ENCODE peak calls at places on chromosomes 5 and 9, in six cellular contexts. One of them, this sample, is unnamed.

GRCh38 chr9:3863114-3863528 is 337.3 kb upstream of the RFX3 start:
- DNase-seq in SK-N-SH: peak; percentile 35
- DNase-seq in H7: no peak
- DNase-seq in stomach: no peak
- DNase-seq in foreskin fibroblast: peak; percentile 96
- DNase-seq in left ventricle myocardium inferior: no peak
- DNase-seq in this sample: no peak

GRCh38 chr9:18360005-18360404 is 113.9 kb upstream of the ADAMTSL1 start:
- DNase-seq in SK-N-SH: no peak
- DNase-seq in H7: no peak
- DNase-seq in stomach: no peak
- DNase-seq in foreskin fibroblast: no peak
- DNase-seq in left ventricle myocardium inferior: no peak
- DNase-seq in this sample: no peak

GRCh38 chr5:1208743-1209551 is 7.6 kb downstream of the SLC6A19 start:
- DNase-seq in SK-N-SH: peak; percentile 79
- DNase-seq in H7: peak; percentile 74
- DNase-seq in stomach: peak; percentile 38
- DNase-seq in foreskin fibroblast: peak; percentile 34
- DNase-seq in left ventricle myocardium inferior: no peak
- DNase-seq in this sample: no peak

GRCh38 chr9:96383165-96383939 is at the start of gene SLC35D2:
- DNase-seq in SK-N-SH: peak; percentile 93
- DNase-seq in H7: peak; percentile 93
- DNase-seq in stomach: peak; percentile 75
- DNase-seq in foreskin fibroblast: peak; percentile 82
- DNase-seq in left ventricle myocardium inferior: peak; percentile 71
- DNase-seq in this sample: no peak

GRCh38 chr5:65951330-65951729 is 25.0 kb downstream of the ERBIN start:
- DNase-seq in SK-N-SH: no peak
- DNase-seq in H7: no peak
- DNase-seq in stomach: no peak
- DNase-seq in foreskin fibroblast: no peak
- DNase-seq in left ventricle myocardium inferior: no peak
- DNase-seq in this sample: no peak

GRCh38 chr5:132466453-132467291 is 23.9 kb downstream of the IRF1 start:
- DNase-seq in SK-N-SH: no peak
- DNase-seq in H7: no peak
- DNase-seq in stomach: peak; percentile 51
- DNase-seq in foreskin fibroblast: peak; percentile 33
- DNase-seq in left ventricle myocardium inferior: peak; percentile 46
- DNase-seq in this sample: no peak

GRCh38 chr5:32531885-32532520 is 53.4 kb upstream of the SUB1 start:
- DNase-seq in SK-N-SH: no peak
- DNase-seq in H7: peak; percentile 38
- DNase-seq in stomach: no peak
- DNase-seq in foreskin fibroblast: peak; percentile 75
- DNase-seq in left ventricle myocardium inferior: no peak
- DNase-seq in this sample: peak; percentile 38

GRCh38 chr5:39341934-39342333 is 22.4 kb downstream of the C9 start:
- DNase-seq in SK-N-SH: no peak
- DNase-seq in H7: no peak
- DNase-seq in stomach: no peak
- DNase-seq in foreskin fibroblast: no peak
- DNase-seq in left ventricle myocardium inferior: no peak
- DNase-seq in this sample: no peak

GRCh38 chr9:6232546-6232945 is 16.9 kb downstream of the IL33 start:
- DNase-seq in SK-N-SH: no peak
- DNase-seq in H7: no peak
- DNase-seq in stomach: no peak
- DNase-seq in foreskin fibroblast: no peak
- DNase-seq in left ventricle myocardium inferior: no peak
- DNase-seq in this sample: no peak

GRCh38 chr9:113409883-113410206 is 630 bp downstream of the POLE3 start:
- DNase-seq in SK-N-SH: no peak
- DNase-seq in H7: no peak
- DNase-seq in stomach: peak; percentile 29
- DNase-seq in foreskin fibroblast: no peak
- DNase-seq in left ventricle myocardium inferior: no peak
- DNase-seq in this sample: no peak

GRCh38 chr5:76367623-76368366 is 35.3 kb upstream of the IQGAP2 start:
- DNase-seq in SK-N-SH: no peak
- DNase-seq in H7: no peak
- DNase-seq in stomach: no peak
- DNase-seq in foreskin fibroblast: peak; percentile 4
- DNase-seq in left ventricle myocardium inferior: no peak
- DNase-seq in this sample: no peak

GRCh38 chr5:31449175-31449574 is 82.7 kb downstream of the DROSHA start:
- DNase-seq in SK-N-SH: no peak
- DNase-seq in H7: no peak
- DNase-seq in stomach: no peak
- DNase-seq in foreskin fibroblast: peak; percentile 10
- DNase-seq in left ventricle myocardium inferior: no peak
- DNase-seq in this sample: no peak

GRCh38 chr5:113047234-113047633 is 70.6 kb downstream of the DCP2 start:
- DNase-seq in SK-N-SH: no peak
- DNase-seq in H7: no peak
- DNase-seq in stomach: no peak
- DNase-seq in foreskin fibroblast: peak; percentile 10
- DNase-seq in left ventricle myocardium inferior: no peak
- DNase-seq in this sample: peak; percentile 33

GRCh38 chr5:179271301-179271650 is 74.0 kb downstream of the ADAMTS2 start:
- DNase-seq in SK-N-SH: peak; percentile 33
- DNase-seq in H7: no peak
- DNase-seq in stomach: no peak
- DNase-seq in foreskin fibroblast: no peak
- DNase-seq in left ventricle myocardium inferior: no peak
- DNase-seq in this sample: no peak

GRCh38 chr5:177447611-177448243 is 1.1 kb downstream of the PRR7 start:
- DNase-seq in SK-N-SH: peak; percentile 77
- DNase-seq in H7: peak; percentile 89
- DNase-seq in stomach: peak; percentile 54
- DNase-seq in foreskin fibroblast: peak; percentile 90
- DNase-seq in left ventricle myocardium inferior: no peak
- DNase-seq in this sample: peak; percentile 85

GRCh38 chr5:179237770-179238627 is 107.3 kb downstream of the ADAMTS2 start:
- DNase-seq in SK-N-SH: no peak
- DNase-seq in H7: no peak
- DNase-seq in stomach: no peak
- DNase-seq in foreskin fibroblast: no peak
- DNase-seq in left ventricle myocardium inferior: no peak
- DNase-seq in this sample: no peak

GRCh38 chr5:161030219-161030618 is 178.2 kb upstream of the ATP10B start:
- DNase-seq in SK-N-SH: no peak
- DNase-seq in H7: no peak
- DNase-seq in stomach: no peak
- DNase-seq in foreskin fibroblast: no peak
- DNase-seq in left ventricle myocardium inferior: no peak
- DNase-seq in this sample: no peak

GRCh38 chr9:70392189-70392588 is 22.3 kb downstream of the KLF9 start:
- DNase-seq in SK-N-SH: peak; percentile 34
- DNase-seq in H7: no peak
- DNase-seq in stomach: no peak
- DNase-seq in foreskin fibroblast: peak; percentile 41
- DNase-seq in left ventricle myocardium inferior: no peak
- DNase-seq in this sample: no peak

GRCh38 chr5:125190232-125191051 is 444.0 kb upstream of the ZNF608 start:
- DNase-seq in SK-N-SH: peak; percentile 40
- DNase-seq in H7: no peak
- DNase-seq in stomach: no peak
- DNase-seq in foreskin fibroblast: peak; percentile 88
- DNase-seq in left ventricle myocardium inferior: no peak
- DNase-seq in this sample: no peak

GRCh38 chr5:18465833-18466681 is 831.8 kb downstream of the TAF11L14 start:
- DNase-seq in SK-N-SH: peak; percentile 51
- DNase-seq in H7: peak; percentile 52
- DNase-seq in stomach: peak; percentile 49
- DNase-seq in foreskin fibroblast: peak; percentile 2
- DNase-seq in left ventricle myocardium inferior: no peak
- DNase-seq in this sample: peak; percentile 39

GRCh38 chr5:103621548-103621930 is 59.0 kb upstream of the NUDT12 start:
- DNase-seq in SK-N-SH: no peak
- DNase-seq in H7: no peak
- DNase-seq in stomach: no peak
- DNase-seq in foreskin fibroblast: no peak
- DNase-seq in left ventricle myocardium inferior: no peak
- DNase-seq in this sample: peak; percentile 39

GRCh38 chr5:168364151-168364661 is 72.8 kb downstream of the WWC1 start:
- DNase-seq in SK-N-SH: no peak
- DNase-seq in H7: no peak
- DNase-seq in stomach: no peak
- DNase-seq in foreskin fibroblast: peak; percentile 55
- DNase-seq in left ventricle myocardium inferior: no peak
- DNase-seq in this sample: peak; percentile 22

GRCh38 chr9:110036286-110036685 is 171.7 kb downstream of the C9orf152 start:
- DNase-seq in SK-N-SH: no peak
- DNase-seq in H7: no peak
- DNase-seq in stomach: no peak
- DNase-seq in foreskin fibroblast: peak; percentile 39
- DNase-seq in left ventricle myocardium inferior: no peak
- DNase-seq in this sample: no peak

GRCh38 chr9:115193777-115194176 is 75.8 kb upstream of the TNC start:
- DNase-seq in SK-N-SH: no peak
- DNase-seq in H7: no peak
- DNase-seq in stomach: no peak
- DNase-seq in foreskin fibroblast: no peak
- DNase-seq in left ventricle myocardium inferior: no peak
- DNase-seq in this sample: no peak

GRCh38 chr5:15539951-15540350 is 40.0 kb downstream of the FBXL7 start:
- DNase-seq in SK-N-SH: no peak
- DNase-seq in H7: no peak
- DNase-seq in stomach: no peak
- DNase-seq in foreskin fibroblast: peak; percentile 30
- DNase-seq in left ventricle myocardium inferior: no peak
- DNase-seq in this sample: no peak

GRCh38 chr9:98231770-98232478 is 23.5 kb downstream of the TBC1D2 start:
- DNase-seq in SK-N-SH: no peak
- DNase-seq in H7: no peak
- DNase-seq in stomach: no peak
- DNase-seq in foreskin fibroblast: peak; percentile 87
- DNase-seq in left ventricle myocardium inferior: no peak
- DNase-seq in this sample: peak; percentile 96

GRCh38 chr5:6439588-6440550 is 8.8 kb upstream of the UBE2QL1 start:
- DNase-seq in SK-N-SH: no peak
- DNase-seq in H7: no peak
- DNase-seq in stomach: no peak
- DNase-seq in foreskin fibroblast: no peak
- DNase-seq in left ventricle myocardium inferior: no peak
- DNase-seq in this sample: no peak

GRCh38 chr5:108432024-108432423 is 50.1 kb upstream of the FBXL17 start:
- DNase-seq in SK-N-SH: no peak
- DNase-seq in H7: no peak
- DNase-seq in stomach: no peak
- DNase-seq in foreskin fibroblast: peak; percentile 64
- DNase-seq in left ventricle myocardium inferior: no peak
- DNase-seq in this sample: no peak

GRCh38 chr9:14910178-14910805 is at the start of gene FREM1:
- DNase-seq in SK-N-SH: peak; percentile 58
- DNase-seq in H7: peak; percentile 47
- DNase-seq in stomach: no peak
- DNase-seq in foreskin fibroblast: peak; percentile 50
- DNase-seq in left ventricle myocardium inferior: peak; percentile 48
- DNase-seq in this sample: no peak

GRCh38 chr9:14908221-14909206 is 1.7 kb downstream of the FREM1 start:
- DNase-seq in SK-N-SH: no peak
- DNase-seq in H7: no peak
- DNase-seq in stomach: no peak
- DNase-seq in foreskin fibroblast: no peak
- DNase-seq in left ventricle myocardium inferior: no peak
- DNase-seq in this sample: no peak

GRCh38 chr9:14911046-14911445 is 818 bp upstream of the FREM1 start:
- DNase-seq in SK-N-SH: no peak
- DNase-seq in H7: no peak
- DNase-seq in stomach: no peak
- DNase-seq in foreskin fibroblast: no peak
- DNase-seq in left ventricle myocardium inferior: no peak
- DNase-seq in this sample: no peak

GRCh38 chr9:14907360-14907685 is 2.9 kb downstream of the FREM1 start:
- DNase-seq in SK-N-SH: no peak
- DNase-seq in H7: peak; percentile 35
- DNase-seq in stomach: no peak
- DNase-seq in foreskin fibroblast: no peak
- DNase-seq in left ventricle myocardium inferior: no peak
- DNase-seq in this sample: no peak

GRCh38 chr9:14909631-14910177 is 524 bp downstream of the FREM1 start:
- DNase-seq in SK-N-SH: no peak
- DNase-seq in H7: no peak
- DNase-seq in stomach: no peak
- DNase-seq in foreskin fibroblast: no peak
- DNase-seq in left ventricle myocardium inferior: no peak
- DNase-seq in this sample: no peak
- H3K4me3 ChIP-seq in SK-N-SH: peak overlapping the region; percentile 31
- H3K4me3 ChIP-seq in H7: no peak overlapping the region
- H3K4me3 ChIP-seq in stomach: no peak overlapping the region
- H3K4me3 ChIP-seq in foreskin fibroblast: no peak overlapping the region
- H3K4me3 ChIP-seq in left ventricle myocardium inferior: peak overlapping the region; percentile 53
- H3K4me3 ChIP-seq in this sample: no peak overlapping the region

GRCh38 chr5:82594097-82594496 is 315.9 kb upstream of the RPS23 start:
- DNase-seq in SK-N-SH: no peak
- DNase-seq in H7: no peak
- DNase-seq in stomach: no peak
- DNase-seq in foreskin fibroblast: peak; percentile 3
- DNase-seq in left ventricle myocardium inferior: no peak
- DNase-seq in this sample: no peak
- H3K4me3 ChIP-seq in SK-N-SH: no peak overlapping the region
- H3K4me3 ChIP-seq in H7: no peak overlapping the region
- H3K4me3 ChIP-seq in stomach: no peak overlapping the region
- H3K4me3 ChIP-seq in foreskin fibroblast: no peak overlapping the region
- H3K4me3 ChIP-seq in left ventricle myocardium inferior: no peak overlapping the region
- H3K4me3 ChIP-seq in this sample: no peak overlapping the region

GRCh38 chr5:175689147-175689991 is 31.5 kb downstream of the HRH2 start:
- DNase-seq in SK-N-SH: no peak
- DNase-seq in H7: no peak
- DNase-seq in stomach: no peak
- DNase-seq in foreskin fibroblast: peak; percentile 5
- DNase-seq in left ventricle myocardium inferior: peak; percentile 36
- DNase-seq in this sample: no peak
- H3K4me3 ChIP-seq in SK-N-SH: no peak overlapping the region
- H3K4me3 ChIP-seq in H7: no peak overlapping the region
- H3K4me3 ChIP-seq in stomach: no peak overlapping the region
- H3K4me3 ChIP-seq in foreskin fibroblast: no peak overlapping the region
- H3K4me3 ChIP-seq in left ventricle myocardium inferior: no peak overlapping the region
- H3K4me3 ChIP-seq in this sample: no peak overlapping the region

DNA sequence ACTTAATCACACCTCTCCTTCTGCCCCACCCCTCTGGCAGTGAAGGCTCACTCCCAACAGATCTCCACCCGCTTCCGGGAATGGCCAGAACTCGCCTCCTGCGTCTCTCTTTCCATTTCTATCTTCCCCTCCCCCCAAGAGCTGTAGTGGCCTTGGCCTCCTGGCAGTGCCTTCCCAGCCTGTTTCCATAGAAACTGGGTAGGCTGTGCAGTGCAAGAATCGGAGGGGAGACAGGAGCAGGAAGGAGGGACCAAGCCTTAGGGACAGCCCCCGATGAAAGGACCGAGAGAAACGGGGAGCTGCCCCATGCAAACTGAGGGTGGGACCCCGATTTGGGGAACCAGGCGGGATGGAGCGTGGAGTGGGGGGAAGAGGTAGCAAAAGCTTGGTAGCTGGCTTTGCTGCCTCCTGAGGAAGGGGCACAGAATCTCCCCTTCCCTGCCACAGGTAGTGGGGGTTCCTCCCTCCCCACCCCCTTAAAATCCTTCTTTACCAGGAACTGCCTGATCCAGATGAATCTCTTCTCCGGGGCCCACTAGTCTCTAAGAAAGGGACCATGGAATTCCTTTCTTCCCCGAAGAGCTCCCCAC is 4.5 kb upstream of the PCDH1 start:
- DNase-seq in SK-N-SH: peak; percentile 83
- DNase-seq in H7: peak; percentile 77
- DNase-seq in stomach: no peak
- DNase-seq in foreskin fibroblast: no peak
- DNase-seq in left ventricle myocardium inferior: no peak
- DNase-seq in this sample: no peak
- H3K4me3 ChIP-seq in SK-N-SH: peak overlapping the region; percentile 40
- H3K4me3 ChIP-seq in H7: peak overlapping the region; percentile 55
- H3K4me3 ChIP-seq in stomach: no peak overlapping the region
- H3K4me3 ChIP-seq in foreskin fibroblast: no peak overlapping the region
- H3K4me3 ChIP-seq in left ventricle myocardium inferior: no peak overlapping the region
- H3K4me3 ChIP-seq in this sample: no peak overlapping the region